ENCODE peak calls at places on chromosomes 2 and 18, in eight cellular contexts. K is ovary, S is breast epithelium, U is spleen, P is H1, A is esophagus squamous epithelium, E is IMR-90, W is body of pancreas. B is an unnamed sample.
A peak's percentile ranks its signal among the peaks of the same experiment; 100 is the strongest.

GRCh38 chr2:65539633-65540032 is 107.2 kb upstream of the SPRED2 start:
- DNase-seq in K (no peak), S (no peak), U (no peak), P (no peak), A (no peak), E (no peak), W (no peak), B (no peak)

GRCh38 chr2:187009483-187010239 is 160.7 kb upstream of the ZSWIM2 start:
- DNase-seq in K (no peak), S (no peak), U (no peak), P (no peak), A (no peak), E (no peak), W (no peak), B (no peak)

GRCh38 chr2:138447889-138448570 is 53.5 kb upstream of the SPOPL start:
- DNase-seq in K (no peak), S (no peak), U (no peak), P (no peak), A (no peak), E (no peak), W (no peak), B (no peak)

GRCh38 chr2:7394195-7394594 is 477.0 kb downstream of the RNF144A start:
- DNase-seq in K (no peak), S (no peak), U (no peak), P (no peak), A (no peak), E (no peak), W (no peak), B (no peak)

GRCh38 chr2:16661936-16662335 is 3.7 kb downstream of the CYRIA start:
- DNase-seq in K (no peak), S (no peak), U (no peak), P (no peak), A (no peak), E (no peak), W (no peak), B (no peak)

GRCh38 chr2:238950551-238950950 is 102.7 kb downstream of the TWIST2 start:
- DNase-seq in K (peak; percentile 10), S (no peak), U (peak; percentile 51), P (no peak), A (no peak), E (no peak), W (no peak), B (no peak)

GRCh38 chr2:54466880-54467279 is 10.8 kb downstream of the SPTBN1 start:
- DNase-seq in K (no peak), S (no peak), U (no peak), P (no peak), A (no peak), E (no peak), W (peak; percentile 11), B (no peak)

GRCh38 chr2:176096986-176097819 is 2.4 kb upstream of the HOXD12 start:
- DNase-seq in K (peak; percentile 58), S (no peak), U (peak; percentile 90), P (peak; percentile 86), A (no peak), E (peak; percentile 48), W (peak; percentile 69), B (peak; percentile 92)

GRCh38 chr2:3422161-3422767 is 42.8 kb downstream of the TRAPPC12 start:
- DNase-seq in K (no peak), S (no peak), U (no peak), P (no peak), A (no peak), E (no peak), W (no peak), B (no peak)

GRCh38 chr18:25298853-25299274 is 53.1 kb downstream of the ZNF521 start:
- DNase-seq in K (peak; percentile 47), S (no peak), U (no peak), P (no peak), A (no peak), E (peak; percentile 99), W (peak; percentile 6), B (no peak)

GRCh38 chr18:21682276-21683051 is 22.1 kb downstream of the ABHD3 start:
- DNase-seq in K (no peak), S (no peak), U (no peak), P (no peak), A (no peak), E (peak; percentile 67), W (peak; percentile 18), B (no peak)

GRCh38 chr18:35491689-35492077 is 6.1 kb downstream of the INO80C start:
- DNase-seq in K (no peak), S (no peak), U (no peak), P (no peak), A (no peak), E (no peak), W (no peak), B (no peak)

GRCh38 chr2:132621131-132621875 is 48.7 kb downstream of the LYPD1 start:
- DNase-seq in K (no peak), S (no peak), U (no peak), P (no peak), A (no peak), E (no peak), W (peak; percentile 94), B (no peak)

GRCh38 chr2:219916261-219916660 is 288.8 kb downstream of the SLC4A3 start:
- DNase-seq in K (no peak), S (no peak), U (no peak), P (no peak), A (no peak), E (no peak), W (no peak), B (no peak)

GRCh38 chr2:38492042-38492615 is 110.6 kb downstream of the HNRNPLL start:
- DNase-seq in K (no peak), S (no peak), U (no peak), P (no peak), A (no peak), E (no peak), W (no peak), B (no peak)

GRCh38 chr18:64330161-64330560 is 181.3 kb upstream of the LINC00305 start:
- DNase-seq in K (no peak), S (no peak), U (no peak), P (no peak), A (no peak), E (no peak), W (no peak), B (no peak)

GRCh38 chr2:715847-716573 is 38.8 kb upstream of the TMEM18 start:
- DNase-seq in K (no peak), S (no peak), U (no peak), P (no peak), A (no peak), E (peak; percentile 27), W (no peak), B (no peak)

GRCh38 chr18:14922031-14922430 is 174.1 kb downstream of the ANKRD30B start:
- DNase-seq in K (no peak), S (no peak), U (no peak), P (no peak), A (no peak), E (no peak), W (no peak), B (no peak)

GRCh38 chr2:118508282-118508681 is 339.2 kb downstream of the EN1 start:
- DNase-seq in K (no peak), S (no peak), U (no peak), P (no peak), A (no peak), E (no peak), W (no peak), B (no peak)

GRCh38 chr2:173448938-173449471 is 94.3 kb downstream of the CDCA7 start:
- DNase-seq in K (peak; percentile 49), S (peak; percentile 55), U (peak; percentile 84), P (peak; percentile 73), A (peak; percentile 14), E (peak; percentile 73), W (peak; percentile 84), B (peak; percentile 69)
- TF ChIP-seq POLR2A in K (no peak), S (no peak), U (no peak), P (peak; percentile 46), A (no peak), E (no peak), W (no peak), B (no peak)

GRCh38 chr2:9205963-9206948 is at the start of gene ASAP2:
- DNase-seq in K (peak; percentile 81), S (peak; percentile 69), U (peak; percentile 88), P (no peak), A (no peak), E (peak; percentile 68), W (peak; percentile 66), B (no peak)
- H3K4me3 ChIP-seq in K (peak within 1 kb of the TSS; percentile 90), S (peak within 1 kb of the TSS; percentile 87), U (peak within 1 kb of the TSS; percentile 60), P (peak within 1 kb of the TSS; percentile 91), A (peak within 1 kb of the TSS; percentile 81), E (peak within 1 kb of the TSS; percentile 96), W (peak within 1 kb of the TSS; percentile 70), B (peak within 1 kb of the TSS; percentile 74)

GRCh38 chr2:33276868-33277503 is 199.5 kb upstream of the RASGRP3 start:
- DNase-seq in K (no peak), S (no peak), U (no peak), P (no peak), A (no peak), E (no peak), W (no peak), B (no peak)

GRCh38 chr2:33273479-33273878 is 203.0 kb upstream of the RASGRP3 start:
- DNase-seq in K (no peak), S (no peak), U (no peak), P (no peak), A (no peak), E (no peak), W (no peak), B (no peak)

GRCh38 chr2:33274524-33274923 is 201.9 kb upstream of the RASGRP3 start:
- DNase-seq in K (no peak), S (no peak), U (no peak), P (no peak), A (no peak), E (no peak), W (no peak), B (no peak)

GRCh38 chr2:33278245-33278943 is 198.1 kb upstream of the RASGRP3 start:
- DNase-seq in K (no peak), S (no peak), U (no peak), P (no peak), A (no peak), E (no peak), W (peak; percentile 17), B (peak; percentile 53)

GRCh38 chr2:33275689-33276444 is 200.6 kb upstream of the RASGRP3 start:
- DNase-seq in K (peak; percentile 36), S (no peak), U (no peak), P (no peak), A (no peak), E (peak; percentile 96), W (peak; percentile 48), B (peak; percentile 91)
- TF ChIP-seq POLR2A in K (no peak), S (no peak), U (no peak), P (no peak), A (no peak), E (no peak), W (no peak), B (no peak)

GRCh38 chr2:27042159-27042661 is 9.3 kb upstream of the AGBL5 start:
- DNase-seq in K (no peak), S (no peak), U (peak; percentile 64), P (no peak), A (no peak), E (no peak), W (peak; percentile 50), B (no peak)

GRCh38 chr2:27042985-27043634 is 8.4 kb upstream of the AGBL5 start:
- DNase-seq in K (no peak), S (no peak), U (peak; percentile 19), P (no peak), A (no peak), E (peak; percentile 78), W (no peak), B (no peak)

GRCh38 chr2:27039871-27040270 is 7.1 kb downstream of the TMEM214 start:
- DNase-seq in K (no peak), S (no peak), U (peak; percentile 59), P (no peak), A (no peak), E (no peak), W (no peak), B (no peak)

GRCh38 chr2:27040282-27040681 is 7.5 kb downstream of the TMEM214 start:
- DNase-seq in K (no peak), S (no peak), U (peak; percentile 62), P (no peak), A (no peak), E (no peak), W (no peak), B (no peak)

GRCh38 chr2:27041708-27042107 is 8.9 kb downstream of the TMEM214 start:
- DNase-seq in K (no peak), S (no peak), U (no peak), P (no peak), A (no peak), E (no peak), W (no peak), B (no peak)
- H3K4me3 ChIP-seq in K (no peak overlapping the region), S (no peak overlapping the region), U (no peak overlapping the region), P (no peak overlapping the region), A (no peak overlapping the region), E (no peak overlapping the region), W (no peak overlapping the region), B (no peak overlapping the region)